ENCODE peak calls at places on chromosomes 5 and 9, in six cellular contexts. F is fibroblast of pulmonary artery, A is Calu3, D is AG09319, Y is cardiac fibroblast, T is neural crest cell. W is an unnamed sample.

GRCh38 chr5:66741394-66741793 is 145.2 kb downstream of the MAST4 start:
- DNase-seq in F (no peak), A (no peak), D (no peak), Y (no peak), T (no peak), W (no peak)

GRCh38 chr5:131671994-131672655 is 37.1 kb upstream of the RAPGEF6 start:
- DNase-seq in F (peak; percentile 96), A (no peak), D (peak; percentile 63), Y (peak; percentile 87), T (no peak), W (no peak)

GRCh38 chr5:128870923-128871322 is 94.4 kb upstream of the SLC27A6 start:
- DNase-seq in F (no peak), A (no peak), D (no peak), Y (no peak), T (no peak), W (no peak)

GRCh38 chr9:136047076-136047774 is 47.9 kb downstream of the NACC2 start:
- DNase-seq in F (no peak), A (no peak), D (no peak), Y (no peak), T (no peak), W (no peak)

GRCh38 chr9:20921362-20921761 is 110.1 kb downstream of the HACD4 start:
- DNase-seq in F (no peak), A (no peak), D (no peak), Y (peak; percentile 14), T (no peak), W (no peak)

GRCh38 chr5:79236970-79237734 is 1.2 kb downstream of the JMY start:
- DNase-seq in F (peak; percentile 34), A (peak; percentile 57), D (no peak), Y (peak; percentile 50), T (peak; percentile 29), W (peak; percentile 45)

GRCh38 chr9:70588381-70588780 is 173.9 kb upstream of the KLF9 start:
- DNase-seq in F (no peak), A (no peak), D (no peak), Y (peak; percentile 43), T (no peak), W (no peak)

GRCh38 chr9:136470356-136470755 is 12.5 kb downstream of the SEC16A start:
- DNase-seq in F (no peak), A (no peak), D (no peak), Y (no peak), T (no peak), W (no peak)

GRCh38 chr9:107064378-107064777 is 201.4 kb downstream of the ZNF462 start:
- DNase-seq in F (no peak), A (no peak), D (no peak), Y (no peak), T (no peak), W (no peak)

GRCh38 chr9:121838757-121839669 is 187.6 kb downstream of the DAB2IP start:
- DNase-seq in F (no peak), A (no peak), D (no peak), Y (no peak), T (no peak), W (no peak)

GRCh38 chr5:93805616-93806393 is 64.4 kb upstream of the POU5F2 start:
- DNase-seq in F (no peak), A (no peak), D (no peak), Y (no peak), T (no peak), W (no peak)

GRCh38 chr9:16505159-16505558 is 365.3 kb downstream of the BNC2 start:
- DNase-seq in F (peak; percentile 59), A (no peak), D (no peak), Y (peak; percentile 61), T (no peak), W (no peak)

GRCh38 chr5:107636555-107636954 is 34.2 kb downstream of the EFNA5 start:
- DNase-seq in F (peak; percentile 23), A (no peak), D (no peak), Y (peak; percentile 7), T (no peak), W (no peak)

GRCh38 chr5:57128325-57128724 is 45.5 kb upstream of the GPBP1 start:
- DNase-seq in F (no peak), A (no peak), D (no peak), Y (no peak), T (no peak), W (no peak)

GRCh38 chr5:174410716-174411512 is 313.5 kb upstream of the MSX2 start:
- DNase-seq in F (no peak), A (peak; percentile 49), D (no peak), Y (no peak), T (no peak), W (no peak)

GRCh38 chr9:95477885-95478790 is 38.6 kb downstream of the PTCH1 start:
- DNase-seq in F (no peak), A (no peak), D (no peak), Y (no peak), T (no peak), W (no peak)

GRCh38 chr9:89739531-89740315 is 134.9 kb downstream of the GADD45G start:
- DNase-seq in F (no peak), A (no peak), D (no peak), Y (no peak), T (no peak), W (no peak)

GRCh38 chr5:72130342-72130741 is 23.1 kb downstream of the MAP1B start:
- DNase-seq in F (no peak), A (no peak), D (peak; percentile 69), Y (no peak), T (no peak), W (no peak)

GRCh38 chr5:167488371-167488770 is 803.1 kb upstream of the WWC1 start:
- DNase-seq in F (peak; percentile 2), A (no peak), D (no peak), Y (no peak), T (no peak), W (no peak)

GRCh38 chr5:3004361-3005080 is 253.0 kb upstream of the IRX2 start:
- DNase-seq in F (no peak), A (no peak), D (no peak), Y (no peak), T (no peak), W (no peak)

GRCh38 chr5:143445726-143446125 is 42.2 kb upstream of the NR3C1 start:
- DNase-seq in F (no peak), A (no peak), D (no peak), Y (no peak), T (no peak), W (no peak)

GRCh38 chr9:85743290-85744128 is 1.8 kb upstream of the AGTPBP1 start:
- DNase-seq in F (peak; percentile 75), A (peak; percentile 22), D (no peak), Y (peak; percentile 94), T (no peak), W (no peak)

GRCh38 chr5:83726912-83727311 is 6.3 kb upstream of the HAPLN1 start:
- DNase-seq in F (no peak), A (no peak), D (no peak), Y (no peak), T (no peak), W (no peak)

GRCh38 chr5:83720805-83721431 is at the start of gene HAPLN1:
- DNase-seq in F (no peak), A (no peak), D (no peak), Y (no peak), T (peak; percentile 6), W (peak; percentile 13)

GRCh38 chr5:83724915-83725314 is 4.3 kb upstream of the HAPLN1 start:
- DNase-seq in F (no peak), A (no peak), D (no peak), Y (no peak), T (no peak), W (no peak)

GRCh38 chr5:83721878-83722779 is 1.5 kb upstream of the HAPLN1 start:
- DNase-seq in F (peak; percentile 70), A (peak; percentile 90), D (peak; percentile 46), Y (peak; percentile 76), T (peak; percentile 65), W (peak; percentile 84)

DNA sequence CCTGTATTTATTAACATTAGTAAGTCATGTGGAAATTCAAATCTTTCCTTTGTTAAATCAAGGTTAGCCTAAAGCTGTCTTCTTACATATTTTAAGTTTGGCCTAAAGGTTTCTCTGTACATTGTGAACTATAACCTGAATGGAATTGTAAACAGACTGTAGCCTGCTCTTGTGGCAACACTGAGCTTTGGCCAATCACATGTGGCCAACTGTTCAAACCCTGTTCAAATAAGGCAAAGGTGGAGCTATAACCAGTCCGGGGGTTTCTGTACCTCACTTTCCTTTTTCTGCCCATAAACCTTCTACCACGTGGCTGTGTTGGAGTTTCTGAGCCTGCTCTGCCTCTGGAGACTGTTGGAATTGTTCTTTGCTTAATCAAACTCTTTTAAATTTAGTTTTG is 3.3 kb upstream of the HAPLN1 start:
- DNase-seq in F (no peak), A (no peak), D (no peak), Y (no peak), T (no peak), W (no peak)
- TF ChIP-seq CTCF in F (no peak), A (no peak), D (no peak), Y (no peak), T (no peak), W (no peak)

DNA sequence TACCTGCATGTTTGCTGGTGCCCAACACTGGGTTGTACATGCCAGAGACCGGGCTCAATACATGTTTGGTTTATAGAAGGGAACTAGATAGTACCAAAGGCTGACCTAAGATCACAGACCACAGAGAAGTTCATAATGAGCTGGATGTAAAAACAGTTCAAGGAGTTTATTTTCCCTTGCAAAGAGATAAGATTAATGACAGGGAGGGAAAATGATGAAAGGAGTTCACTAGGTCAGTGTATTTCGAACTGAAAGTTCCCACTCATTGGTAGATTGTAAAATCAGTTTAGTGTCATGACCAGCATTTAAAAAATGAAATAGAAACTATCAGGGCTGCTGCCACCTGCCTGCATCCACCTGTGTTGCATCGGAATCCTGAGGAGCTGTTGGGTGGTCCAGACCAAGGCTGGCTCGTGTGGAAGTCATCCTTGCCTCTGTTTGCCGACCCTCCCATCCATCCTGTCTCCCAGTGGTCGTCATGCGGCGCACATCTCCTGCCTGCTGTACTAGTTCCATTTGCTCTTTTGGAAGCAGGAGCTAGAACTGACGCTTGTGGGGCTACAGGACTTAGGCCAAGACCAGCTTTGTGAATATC is 21.1 kb downstream of the TBC1D2 start:
- DNase-seq in F (no peak), A (no peak), D (no peak), Y (no peak), T (no peak), W (no peak)
- TF ChIP-seq CTCF in F (peak; percentile 5), A (no peak), D (no peak), Y (no peak), T (peak; percentile 37), W (no peak)

GRCh38 chr5:150654181-150654580 is 6.9 kb upstream of the MYOZ3 start:
- DNase-seq in F (no peak), A (no peak), D (no peak), Y (no peak), T (no peak), W (no peak)

GRCh38 chr5:150651382-150651781 is 9.7 kb upstream of the MYOZ3 start:
- DNase-seq in F (no peak), A (no peak), D (no peak), Y (no peak), T (no peak), W (no peak)

GRCh38 chr5:150651924-150652688 is 8.9 kb upstream of the MYOZ3 start:
- DNase-seq in F (no peak), A (no peak), D (no peak), Y (no peak), T (no peak), W (no peak)

GRCh38 chr5:150653762-150654158 is 7.3 kb upstream of the MYOZ3 start:
- DNase-seq in F (no peak), A (no peak), D (no peak), Y (no peak), T (no peak), W (no peak)

GRCh38 chr5:150653145-150653761 is 7.8 kb upstream of the MYOZ3 start:
- DNase-seq in F (no peak), A (no peak), D (no peak), Y (peak; percentile 51), T (no peak), W (no peak)
- TF ChIP-seq CTCF in F (peak; percentile 47), A (no peak), D (peak; percentile 41), Y (peak; percentile 52), T (no peak), W (no peak)

GRCh38 chr5:113330533-113331200 is 104.1 kb downstream of the TSSK1B start:
- DNase-seq in F (peak; percentile 68), A (peak; percentile 18), D (no peak), Y (peak; percentile 62), T (no peak), W (no peak)
- TF ChIP-seq CTCF in F (peak; percentile 50), A (no peak), D (peak; percentile 32), Y (peak; percentile 39), T (peak; percentile 71), W (peak; percentile 36)

W was measured in endothelial cell.